ENCODE peak calls at places on chromosomes 1 and 21, in four cellular contexts. One of them, this sample, is unnamed.

GRCh38 chr1:186008920-186009737 is 274.9 kb downstream of the HMCN1 start:
- DNase-seq in bronchial epithelial cell: peak; percentile 30
- DNase-seq in CD4-positive, alpha-beta T cell: no peak
- DNase-seq in adrenal gland: no peak
- DNase-seq in this sample: no peak

GRCh38 chr21:44292812-44293195 is 7.0 kb upstream of the PFKL start:
- DNase-seq in bronchial epithelial cell: no peak
- DNase-seq in CD4-positive, alpha-beta T cell: no peak
- DNase-seq in adrenal gland: no peak
- DNase-seq in this sample: no peak

GRCh38 chr1:71080178-71080781 is 555 bp downstream of the ZRANB2 start:
- DNase-seq in CD4-positive, alpha-beta T cell: peak; percentile 1
- DNase-seq in bronchial epithelial cell: peak; percentile 5
- DNase-seq in adrenal gland: peak; percentile 19
- DNase-seq in this sample: no peak

GRCh38 chr1:66532798-66533783 is 862 bp upstream of the SGIP1 start:
- DNase-seq in bronchial epithelial cell: peak; percentile 29
- DNase-seq in CD4-positive, alpha-beta T cell: no peak
- DNase-seq in adrenal gland: no peak
- DNase-seq in this sample: no peak

GRCh38 chr1:43556772-43557171 is 26.1 kb downstream of the PTPRF start:
- DNase-seq in adrenal gland: no peak
- DNase-seq in bronchial epithelial cell: no peak
- DNase-seq in CD4-positive, alpha-beta T cell: no peak
- DNase-seq in this sample: no peak

GRCh38 chr1:30879126-30879786 is 29.3 kb downstream of the SDC3 start:
- DNase-seq in bronchial epithelial cell: peak; percentile 81
- DNase-seq in adrenal gland: peak; percentile 44
- DNase-seq in CD4-positive, alpha-beta T cell: no peak
- DNase-seq in this sample: no peak

GRCh38 chr1:32051706-32052105 is 21.0 kb upstream of the TMEM39B start:
- DNase-seq in bronchial epithelial cell: no peak
- DNase-seq in adrenal gland: no peak
- DNase-seq in CD4-positive, alpha-beta T cell: no peak
- DNase-seq in this sample: no peak

GRCh38 chr1:228197555-228198147 is 10.2 kb upstream of the OBSCN start:
- DNase-seq in adrenal gland: no peak
- DNase-seq in CD4-positive, alpha-beta T cell: no peak
- DNase-seq in bronchial epithelial cell: no peak
- DNase-seq in this sample: no peak

GRCh38 chr1:214516434-214517326 is 34.7 kb downstream of the PTPN14 start:
- DNase-seq in bronchial epithelial cell: peak; percentile 52
- DNase-seq in adrenal gland: no peak
- DNase-seq in CD4-positive, alpha-beta T cell: no peak
- DNase-seq in this sample: no peak

GRCh38 chr21:43571976-43572375 is 87.3 kb downstream of the HSF2BP start:
- DNase-seq in CD4-positive, alpha-beta T cell: no peak
- DNase-seq in adrenal gland: no peak
- DNase-seq in bronchial epithelial cell: no peak
- DNase-seq in this sample: no peak

GRCh38 chr1:230858918-230859819 is 9.2 kb downstream of the C1orf198 start:
- DNase-seq in bronchial epithelial cell: no peak
- DNase-seq in adrenal gland: no peak
- DNase-seq in CD4-positive, alpha-beta T cell: no peak
- DNase-seq in this sample: no peak

GRCh38 chr1:41615316-41615715 is 130.8 kb upstream of the EDN2 start:
- DNase-seq in bronchial epithelial cell: no peak
- DNase-seq in CD4-positive, alpha-beta T cell: no peak
- DNase-seq in adrenal gland: no peak
- DNase-seq in this sample: no peak

GRCh38 chr1:36008546-36009197 is 75.2 kb upstream of the TEKT2 start:
- DNase-seq in bronchial epithelial cell: peak; percentile 92
- DNase-seq in adrenal gland: peak; percentile 67
- DNase-seq in CD4-positive, alpha-beta T cell: no peak
- DNase-seq in this sample: no peak

GRCh38 chr21:9755611-9756010 is 765.8 kb upstream of the TPTE start:
- DNase-seq in bronchial epithelial cell: no peak
- DNase-seq in CD4-positive, alpha-beta T cell: no peak
- DNase-seq in adrenal gland: no peak
- DNase-seq in this sample: no peak

GRCh38 chr1:212914789-212915188 is 35.6 kb upstream of the VASH2 start:
- DNase-seq in adrenal gland: no peak
- DNase-seq in bronchial epithelial cell: no peak
- DNase-seq in CD4-positive, alpha-beta T cell: no peak
- DNase-seq in this sample: no peak

GRCh38 chr1:39833121-39833520 is 44.5 kb upstream of the BMP8B start:
- DNase-seq in CD4-positive, alpha-beta T cell: no peak
- DNase-seq in adrenal gland: no peak
- DNase-seq in bronchial epithelial cell: no peak
- DNase-seq in this sample: no peak

GRCh38 chr1:97379387-97380075 is 541.3 kb downstream of the DPYD start:
- DNase-seq in bronchial epithelial cell: peak; percentile 42
- DNase-seq in adrenal gland: no peak
- DNase-seq in CD4-positive, alpha-beta T cell: no peak
- DNase-seq in this sample: no peak

GRCh38 chr1:43274125-43274803 is 4.5 kb downstream of the TMEM125 start:
- DNase-seq in adrenal gland: peak; percentile 41
- DNase-seq in bronchial epithelial cell: peak; percentile 89
- DNase-seq in CD4-positive, alpha-beta T cell: peak; percentile 29
- DNase-seq in this sample: no peak

GRCh38 chr1:213931804-213932203 is 56.0 kb upstream of the PROX1 start:
- DNase-seq in bronchial epithelial cell: no peak
- DNase-seq in adrenal gland: no peak
- DNase-seq in CD4-positive, alpha-beta T cell: no peak
- DNase-seq in this sample: no peak

GRCh38 chr1:3154081-3154795 is 85.2 kb downstream of the PRDM16 start:
- DNase-seq in adrenal gland: no peak
- DNase-seq in bronchial epithelial cell: no peak
- DNase-seq in CD4-positive, alpha-beta T cell: no peak
- DNase-seq in this sample: no peak

GRCh38 chr1:40668769-40669525 is 3.5 kb upstream of the RIMS3 start:
- DNase-seq in CD4-positive, alpha-beta T cell: peak; percentile 84
- DNase-seq in bronchial epithelial cell: peak; percentile 66
- DNase-seq in adrenal gland: peak; percentile 82
- DNase-seq in this sample: peak; percentile 72

GRCh38 chr1:156675715-156676311 is 1.4 kb downstream of the NES start:
- DNase-seq in CD4-positive, alpha-beta T cell: no peak
- DNase-seq in bronchial epithelial cell: no peak
- DNase-seq in adrenal gland: no peak
- DNase-seq in this sample: no peak

GRCh38 chr1:173302366-173302765 is 95.2 kb upstream of the TNFSF4 start:
- DNase-seq in bronchial epithelial cell: no peak
- DNase-seq in adrenal gland: no peak
- DNase-seq in CD4-positive, alpha-beta T cell: no peak
- DNase-seq in this sample: no peak

GRCh38 chr1:201537966-201538617 is 835 bp upstream of the NAV1 start:
- DNase-seq in bronchial epithelial cell: no peak
- DNase-seq in adrenal gland: no peak
- DNase-seq in CD4-positive, alpha-beta T cell: no peak
- DNase-seq in this sample: no peak

GRCh38 chr1:23838401-23838866 is 13.2 kb upstream of the HMGCL start:
- DNase-seq in bronchial epithelial cell: peak; percentile 30
- DNase-seq in CD4-positive, alpha-beta T cell: peak; percentile 71
- DNase-seq in adrenal gland: peak; percentile 65
- DNase-seq in this sample: peak; percentile 26

GRCh38 chr1:8165595-8166360 is 139.7 kb upstream of the ERRFI1 start:
- DNase-seq in CD4-positive, alpha-beta T cell: no peak
- DNase-seq in bronchial epithelial cell: no peak
- DNase-seq in adrenal gland: peak; percentile 15
- DNase-seq in this sample: no peak
- TF ChIP-seq CTCF in CD4-positive, alpha-beta T cell: no peak
- TF ChIP-seq CTCF in bronchial epithelial cell: peak; percentile 10
- TF ChIP-seq CTCF in adrenal gland: peak; percentile 37
- TF ChIP-seq CTCF in this sample: peak; percentile 30

GRCh38 chr1:46411010-46411405 is 16.9 kb downstream of the FAAH start:
- DNase-seq in CD4-positive, alpha-beta T cell: no peak
- DNase-seq in bronchial epithelial cell: no peak
- DNase-seq in adrenal gland: peak; percentile 55
- DNase-seq in this sample: no peak
- TF ChIP-seq CTCF in CD4-positive, alpha-beta T cell: no peak
- TF ChIP-seq CTCF in bronchial epithelial cell: no peak
- TF ChIP-seq CTCF in adrenal gland: peak; percentile 27
- TF ChIP-seq CTCF in this sample: no peak

DNA sequence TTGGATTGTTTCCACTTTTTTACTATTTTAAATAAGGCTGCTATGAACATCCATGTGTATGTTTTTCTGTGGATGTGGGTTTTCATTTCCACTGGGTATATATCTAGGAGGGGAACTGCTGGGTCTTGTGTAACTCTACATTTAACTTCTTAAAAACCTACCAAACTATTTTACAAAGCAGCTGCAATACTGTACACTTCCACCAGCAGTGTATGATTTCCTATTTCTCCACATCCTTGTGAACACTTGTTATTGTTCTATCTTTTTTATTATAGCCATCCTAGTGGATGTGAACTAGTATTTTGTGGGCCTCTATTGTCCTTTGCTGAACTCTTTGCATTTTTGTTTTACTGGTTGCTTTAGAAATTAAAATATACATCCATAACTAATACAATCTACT is 33.4 kb downstream of the DIPK1A start:
- DNase-seq in adrenal gland: no peak
- DNase-seq in CD4-positive, alpha-beta T cell: no peak
- DNase-seq in bronchial epithelial cell: no peak
- DNase-seq in this sample: no peak
- TF ChIP-seq CTCF in adrenal gland: no peak
- TF ChIP-seq CTCF in CD4-positive, alpha-beta T cell: no peak
- TF ChIP-seq CTCF in bronchial epithelial cell: no peak
- TF ChIP-seq CTCF in this sample: no peak

GRCh38 chr1:207333620-207334019 is 12.1 kb downstream of the CD55 start:
- DNase-seq in bronchial epithelial cell: no peak
- DNase-seq in CD4-positive, alpha-beta T cell: no peak
- DNase-seq in adrenal gland: no peak
- DNase-seq in this sample: no peak

GRCh38 chr1:207336559-207337467 is 15.3 kb downstream of the CD55 start:
- DNase-seq in CD4-positive, alpha-beta T cell: no peak
- DNase-seq in bronchial epithelial cell: peak; percentile 51
- DNase-seq in adrenal gland: no peak
- DNase-seq in this sample: no peak

DNA sequence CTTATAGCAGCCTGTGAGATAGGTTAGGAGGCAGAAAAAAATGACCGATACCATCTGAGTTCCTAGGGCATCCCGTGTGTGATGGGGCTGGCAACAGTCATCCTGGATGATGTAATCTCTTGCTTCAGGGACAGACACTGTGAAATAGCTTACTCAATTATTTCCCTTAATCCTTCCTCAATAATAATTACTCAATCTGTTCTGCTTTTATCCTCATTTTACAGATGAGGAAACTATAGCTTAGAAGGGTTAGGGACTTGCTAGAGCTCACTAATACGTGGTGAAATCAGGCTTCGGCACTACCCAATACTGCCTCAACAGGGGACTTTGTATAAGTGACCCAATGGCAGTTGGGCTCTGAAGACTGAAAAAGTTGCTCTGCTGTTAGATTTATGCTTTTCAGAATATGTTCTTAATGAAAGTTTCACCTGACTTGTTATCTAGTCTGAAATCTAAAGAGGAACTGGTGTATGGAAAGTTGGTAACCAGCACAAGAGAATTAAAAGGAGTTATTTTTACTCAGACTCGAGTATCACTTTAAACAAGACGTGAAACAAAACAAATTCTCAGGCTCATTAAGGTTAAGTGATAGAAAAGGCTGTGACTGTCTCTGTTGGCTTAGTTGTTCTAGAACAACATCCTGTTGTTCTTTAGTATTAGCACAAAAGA is 14.4 kb downstream of the CD55 start:
- DNase-seq in bronchial epithelial cell: peak; percentile 72
- DNase-seq in adrenal gland: peak; percentile 76
- DNase-seq in CD4-positive, alpha-beta T cell: no peak
- DNase-seq in this sample: no peak
- TF ChIP-seq CTCF in bronchial epithelial cell: no peak
- TF ChIP-seq CTCF in adrenal gland: no peak
- TF ChIP-seq CTCF in CD4-positive, alpha-beta T cell: no peak
- TF ChIP-seq CTCF in this sample: no peak

DNA sequence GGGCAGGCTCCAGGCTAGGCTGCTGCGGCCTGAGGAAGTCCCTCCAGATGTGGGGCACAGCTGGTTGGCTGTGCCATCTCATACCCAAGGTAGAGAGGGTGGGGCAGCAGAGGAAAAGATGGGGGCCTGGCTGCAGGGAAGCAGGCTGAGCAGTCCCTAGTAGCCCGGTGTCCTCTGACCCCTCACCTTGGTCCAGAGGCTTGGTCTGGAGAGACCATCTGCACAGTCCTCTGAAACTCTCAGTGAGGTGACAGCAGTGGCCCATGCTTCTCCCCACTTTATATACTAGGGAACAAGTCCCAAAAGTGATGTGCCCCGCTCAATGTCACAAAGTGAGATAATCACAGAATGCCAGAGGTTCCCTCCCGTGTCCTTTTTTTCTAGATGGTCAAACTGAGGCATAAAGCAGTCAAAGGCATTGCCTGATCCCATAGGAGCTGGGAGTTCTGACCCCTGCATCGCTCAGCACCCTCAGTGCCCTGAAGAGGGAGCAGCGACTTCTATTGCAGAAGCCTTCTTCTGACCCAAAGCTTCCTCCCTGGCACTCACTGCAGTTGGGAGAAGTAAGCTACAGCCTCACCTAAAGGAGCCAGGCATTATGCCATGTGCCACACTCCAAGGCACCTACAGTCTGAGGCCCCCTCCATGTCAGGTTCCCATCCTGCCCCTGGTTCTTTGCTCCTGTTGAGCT is 45.5 kb downstream of the TRABD2B start:
- DNase-seq in bronchial epithelial cell: no peak
- DNase-seq in CD4-positive, alpha-beta T cell: no peak
- DNase-seq in adrenal gland: no peak
- DNase-seq in this sample: no peak
- TF ChIP-seq CTCF in bronchial epithelial cell: no peak
- TF ChIP-seq CTCF in CD4-positive, alpha-beta T cell: no peak
- TF ChIP-seq CTCF in adrenal gland: no peak
- TF ChIP-seq CTCF in this sample: peak; percentile 28

This sample was measured in progenitor cell of endocrine pancreas.